ENCODE peak calls at places on chromosomes 4 and X, in four cellular contexts. A is endodermal cell, D is RWPE2, T is mammary epithelial cell. I is an unnamed sample.

GRCh38 chr4:38957239-38957815 is 74.9 kb downstream of the TMEM156 start:
- DNase-seq in A (no peak), D (no peak), T (no peak), I (no peak)

GRCh38 chr4:88732714-88733368 is 35.2 kb upstream of the NAP1L5 start:
- DNase-seq in A (no peak), D (no peak), T (no peak), I (no peak)

GRCh38 chr4:121789960-121790829 is 10.9 kb upstream of the EXOSC9 start:
- DNase-seq in T (peak; percentile 58), A (no peak), D (no peak), I (no peak)

GRCh38 chr4:71293705-71294104 is 45.1 kb upstream of the SLC4A4 start:
- DNase-seq in D (no peak), A (no peak), T (peak; percentile 14), I (no peak)

GRCh38 chr4:41205130-41205529 is 9.2 kb downstream of the APBB2 start:
- DNase-seq in T (no peak), A (no peak), D (no peak), I (no peak)

GRCh38 chr4:130192787-130193186 is 1096.8 kb downstream of the C4orf33 start:
- DNase-seq in A (no peak), D (no peak), T (no peak), I (no peak)

GRCh38 chrX:38868941-38869378 is 67.7 kb downstream of the MID1IP1 start:
- DNase-seq in A (no peak), T (peak; percentile 37), D (no peak), I (no peak)

GRCh38 chr4:119138046-119138445 is 2.4 kb downstream of the MYOZ2 start:
- DNase-seq in T (no peak), D (no peak), A (no peak), I (no peak)

GRCh38 chrX:43840265-43840664 is 42.0 kb downstream of the MAOB start:
- DNase-seq in A (no peak), D (no peak), T (no peak), I (no peak)

GRCh38 chrX:48540480-48540879 is 966 bp downstream of the TBC1D25 start:
- DNase-seq in D (no peak), T (no peak), A (no peak), I (no peak)

GRCh38 chrX:48540015-48540350 is 469 bp downstream of the TBC1D25 start:
- DNase-seq in D (no peak), A (no peak), T (peak; percentile 62), I (no peak)

GRCh38 chrX:48541140-48541814 is 1.8 kb downstream of the TBC1D25 start:
- DNase-seq in D (no peak), T (no peak), A (no peak), I (no peak)

GRCh38 chrX:48539345-48540014 is at the start of gene TBC1D25:
- DNase-seq in D (peak; percentile 95), A (peak; percentile 97), T (peak; percentile 93), I (peak; percentile 90)

GRCh38 chrX:48538641-48539344 is 721 bp upstream of the TBC1D25 start:
- DNase-seq in T (no peak), D (no peak), A (no peak), I (no peak)
- H3K27ac ChIP-seq in T (peak overlapping the region; percentile 39), D (peak overlapping the region; percentile 58), A (peak overlapping the region; percentile 38), I (no peak overlapping the region)

DNA sequence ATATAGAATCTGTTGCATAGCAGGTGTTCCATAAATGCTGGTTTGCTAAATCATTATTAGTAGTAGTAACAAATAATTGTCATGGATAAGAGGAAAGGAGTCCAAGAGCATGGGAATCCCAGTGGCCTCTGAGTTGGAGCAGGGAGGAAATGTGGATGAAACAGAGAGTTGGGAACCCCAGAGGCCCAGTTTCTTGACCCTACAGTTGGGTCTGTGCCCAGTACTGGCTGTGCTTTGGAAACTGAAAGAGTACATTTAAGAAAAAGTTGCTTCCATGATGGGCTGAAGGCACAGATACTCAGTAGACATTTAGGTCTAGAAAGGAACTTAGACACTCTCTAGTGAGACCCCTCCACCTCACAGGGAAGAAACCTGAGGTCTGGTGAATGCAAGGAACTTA is 149.4 kb upstream of the PSAPL1 start:
- DNase-seq in A (no peak), T (no peak), D (no peak), I (no peak)
- H3K4me3 ChIP-seq in A (no peak overlapping the region), T (no peak overlapping the region), D (no peak overlapping the region), I (no peak overlapping the region)

DNA sequence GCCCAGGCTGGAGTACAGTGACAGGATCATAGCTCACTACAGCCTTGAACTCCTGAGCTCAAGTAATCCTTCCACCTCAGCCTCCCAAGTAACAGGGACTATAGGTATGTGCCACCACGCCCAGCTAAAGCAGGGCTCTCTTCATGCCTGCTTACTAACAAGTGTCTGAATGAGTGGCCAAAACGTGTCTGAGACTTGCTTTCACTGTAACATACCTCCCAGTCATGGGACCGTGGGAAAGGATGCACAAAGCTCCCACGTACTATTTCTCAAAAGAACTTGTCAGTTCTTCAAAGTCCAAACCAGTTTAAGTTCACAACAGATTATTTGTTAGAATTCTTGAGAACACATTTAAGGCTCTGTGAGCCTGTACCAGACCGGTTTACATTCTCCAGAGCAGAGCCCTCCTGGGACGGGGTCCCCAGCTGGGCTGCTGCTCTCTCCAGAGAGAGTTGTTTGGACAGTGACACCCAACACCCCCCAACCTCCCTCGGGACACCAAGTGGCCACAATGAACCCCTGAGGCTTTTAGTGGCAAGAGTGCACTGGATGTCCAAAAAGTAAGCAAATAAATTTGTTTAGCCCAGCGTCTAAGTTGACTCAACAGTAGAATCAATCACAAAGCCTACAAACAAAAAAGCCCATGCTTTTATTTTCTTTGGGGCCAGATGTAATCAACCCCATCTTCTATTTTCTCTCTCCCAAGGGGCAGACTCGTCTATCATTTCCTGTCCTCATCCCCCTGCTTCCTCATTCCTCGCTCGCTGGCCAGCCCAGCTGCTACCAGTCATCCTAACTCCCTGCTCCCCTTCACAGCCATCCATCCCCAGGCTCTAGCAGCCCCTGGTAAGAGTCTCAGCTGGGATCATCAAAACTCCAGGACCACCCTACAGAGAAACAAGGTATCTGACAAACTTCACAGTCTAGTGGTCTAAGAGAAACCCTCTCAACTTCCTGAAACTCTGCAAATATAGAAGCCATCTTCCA is 23.9 kb downstream of the SH3KBP1 start:
- DNase-seq in D (no peak), T (no peak), A (no peak), I (no peak)
- H3K4me1 ChIP-seq in D (no peaks in the 10 kb centered on the region), T (no peaks in the 10 kb centered on the region), A (no peaks in the 10 kb centered on the region), I (peaks cover 4% of the 10 kb centered on the region)

DNA sequence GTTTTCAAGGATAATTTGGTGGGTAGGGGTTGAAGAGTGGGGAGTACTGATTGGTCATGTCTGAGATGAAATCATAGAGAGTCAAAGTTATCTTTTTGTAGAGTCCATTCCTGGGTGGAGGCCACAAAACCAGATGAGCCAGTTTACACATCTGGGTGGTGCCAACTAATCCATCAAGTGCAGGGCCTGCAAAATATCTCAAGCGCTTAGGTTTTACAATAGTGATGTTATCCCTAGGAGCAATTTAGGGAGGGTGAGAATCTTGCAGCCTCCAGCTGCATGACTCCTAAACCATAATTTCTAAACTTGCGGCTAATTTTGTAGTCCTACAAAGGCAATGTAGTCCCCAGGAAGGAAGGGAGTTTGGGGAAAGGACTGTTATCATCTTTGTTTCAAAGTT is 988.3 kb upstream of the LCORL start:
- DNase-seq in T (no peak), D (no peak), A (no peak), I (no peak)
- H3K27ac ChIP-seq in T (no peak overlapping the region), D (no peak overlapping the region), A (no peak overlapping the region), I (no peak overlapping the region)

DNA sequence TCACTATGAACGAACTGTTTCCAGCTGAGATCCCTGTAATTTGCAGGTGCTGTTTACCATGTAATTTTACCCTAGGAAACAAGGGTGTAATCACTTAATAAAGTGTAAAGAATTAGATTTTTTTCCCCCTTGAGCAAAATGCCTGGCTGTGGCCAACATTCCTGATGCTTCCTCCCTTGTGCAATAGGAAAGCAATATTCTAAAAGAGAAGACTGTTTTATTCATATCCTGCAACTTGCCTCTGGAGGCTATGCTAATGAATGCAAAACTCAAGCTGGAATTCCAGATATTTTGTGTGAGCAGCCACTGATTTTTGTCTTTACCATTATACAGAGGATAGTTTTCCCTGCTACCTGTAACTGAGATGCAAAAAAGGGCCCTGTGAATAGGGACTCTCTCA is 98.0 kb downstream of the AWAT2 start:
- DNase-seq in A (no peak), T (no peak), D (no peak), I (no peak)
- H3K4me3 ChIP-seq in A (no peak overlapping the region), T (no peak overlapping the region), D (no peak overlapping the region), I (no peak overlapping the region)

DNA sequence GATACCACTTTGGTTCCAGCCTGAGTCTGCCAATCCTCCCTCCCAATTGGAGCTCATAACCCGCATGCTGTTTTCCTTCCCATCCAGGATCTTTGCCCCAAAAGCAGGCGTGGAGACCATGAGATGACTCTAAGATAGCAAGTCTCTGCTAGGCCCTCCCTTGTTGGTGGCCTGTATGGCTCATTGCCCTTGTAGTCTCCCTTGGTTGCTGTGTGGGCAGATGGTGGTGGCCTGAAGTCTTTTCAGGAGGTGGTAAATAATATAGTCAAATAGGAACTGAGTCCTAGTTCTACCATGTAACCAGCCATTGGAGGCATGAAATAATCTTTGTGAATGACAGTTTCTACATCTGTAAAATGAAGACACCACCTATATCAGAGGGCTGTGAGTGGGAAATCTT is 1.2 kb downstream of the ATP6AP1 start:
- DNase-seq in D (no peak), A (no peak), T (no peak), I (no peak)
- H3K4me1 ChIP-seq in D (no peaks in the 10 kb centered on the region), A (no peaks in the 10 kb centered on the region), T (peaks cover 5% of the 10 kb centered on the region), I (no peaks in the 10 kb centered on the region)

GRCh38 chr4:75144475-75144874 is 211.6 kb downstream of the PARM1 start:
- DNase-seq in T (no peak), D (no peak), A (no peak), I (no peak)

GRCh38 chr4:75146223-75146622 is 213.3 kb downstream of the PARM1 start:
- DNase-seq in A (no peak), D (no peak), T (no peak), I (no peak)

GRCh38 chr4:75141162-75141561 is 208.2 kb downstream of the PARM1 start:
- DNase-seq in D (no peak), A (no peak), T (no peak), I (no peak)

GRCh38 chr4:75142850-75143249 is 209.9 kb downstream of the PARM1 start:
- DNase-seq in D (no peak), T (peak; percentile 57), A (no peak), I (no peak)

GRCh38 chr4:75142377-75142776 is 209.5 kb downstream of the PARM1 start:
- DNase-seq in A (no peak), T (peak; percentile 3), D (no peak), I (no peak)
- H3K27ac ChIP-seq in A (no peak overlapping the region), T (no peak overlapping the region), D (no peak overlapping the region), I (no peak overlapping the region)

GRCh38 chr4:54661156-54661555 is 3.4 kb downstream of the KIT start:
- DNase-seq in D (no peak), A (no peak), T (peak; percentile 19), I (no peak)

GRCh38 chr4:54661686-54662085 is 3.9 kb downstream of the KIT start:
- DNase-seq in D (no peak), T (peak; percentile 54), A (no peak), I (no peak)

GRCh38 chr4:54660591-54660990 is 2.8 kb downstream of the KIT start:
- DNase-seq in D (no peak), A (no peak), T (no peak), I (no peak)

GRCh38 chr4:54659213-54660144 is 1.7 kb downstream of the KIT start:
- DNase-seq in T (no peak), A (peak; percentile 60), D (no peak), I (no peak)

DNA sequence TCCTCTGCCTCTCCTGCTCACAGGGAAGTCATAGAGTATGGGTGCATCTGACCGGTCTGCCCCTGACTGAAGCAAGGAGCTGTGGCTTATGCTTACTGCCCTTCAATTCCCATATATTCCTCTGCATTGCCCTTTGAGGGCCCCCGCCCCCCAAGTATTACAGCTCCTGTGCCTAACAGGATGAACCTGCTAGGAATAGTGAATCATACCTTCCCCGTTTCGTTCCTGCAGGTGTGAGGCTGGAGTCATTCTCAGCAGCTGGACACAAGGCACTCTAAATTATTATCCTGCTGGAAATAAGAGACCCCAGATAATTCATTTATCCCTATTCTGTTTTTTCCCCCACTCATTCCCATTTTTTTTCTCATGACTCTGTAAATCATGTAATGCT is 2.4 kb downstream of the KIT start:
- DNase-seq in D (no peak), A (no peak), T (peak; percentile 19), I (no peak)
- H3K4me3 ChIP-seq in D (no peak overlapping the region), A (peak overlapping the region; percentile 90), T (no peak overlapping the region), I (no peak overlapping the region)

I was measured in iPS DF 6.9.